ENCODE peak calls at places on chromosome 15, in five cellular contexts. L is Peyer's patch, E is stomach, V is endothelial cell of umbilical vein, R is right lobe of liver. F is an unnamed sample. For H3K36me3, the result is how much of the 10 kb centered on the place peaks cover.

GRCh38 chr15:68480296-68480695 is 48.3 kb upstream of the ITGA11 start:
- DNase-seq in V (no peak), L (no peak), R (no peak), E (no peak), F (no peak)

GRCh38 chr15:68584704-68585573 is 6.1 kb downstream of the CORO2B start:
- DNase-seq in L (no peak), E (no peak), R (no peak), V (no peak), F (no peak)

GRCh38 chr15:99979371-99979770 is 246.1 kb upstream of the LYSMD4 start:
- DNase-seq in L (no peak), V (no peak), R (no peak), E (no peak), F (no peak)

GRCh38 chr15:39230917-39231285 is 350.0 kb upstream of the THBS1 start:
- DNase-seq in E (no peak), V (no peak), L (no peak), R (no peak), F (no peak)

GRCh38 chr15:79179108-79179561 is 88.6 kb upstream of the RASGRF1 start:
- DNase-seq in L (no peak), E (no peak), V (peak), R (no peak), F (no peak)

GRCh38 chr15:69758810-69759410 is 306.3 kb downstream of the RPLP1 start:
- DNase-seq in E (peak), L (peak), R (no peak), V (peak), F (peak)

GRCh38 chr15:69896606-69897005 is 201.1 kb downstream of the TLE3 start:
- DNase-seq in V (no peak), E (no peak), L (no peak), R (no peak), F (no peak)

GRCh38 chr15:23869391-23869790 is 182.3 kb upstream of the NDN start:
- DNase-seq in E (no peak), R (peak), V (no peak), L (no peak), F (no peak)

GRCh38 chr15:25763206-25763880 is 99.8 kb downstream of the ATP10A start:
- DNase-seq in L (no peak), E (peak), V (no peak), R (no peak), F (peak)

GRCh38 chr15:79689030-79689429 is 207.8 kb downstream of the MTHFS start:
- DNase-seq in V (no peak), L (no peak), E (no peak), R (no peak), F (no peak)

GRCh38 chr15:88845616-88846015 is 42.4 kb downstream of the ACAN start:
- DNase-seq in E (no peak), V (no peak), L (no peak), R (no peak), F (no peak)

GRCh38 chr15:27486676-27487290 is 515.8 kb downstream of the GABRG3 start:
- DNase-seq in R (no peak), V (no peak), L (no peak), E (no peak), F (no peak)

GRCh38 chr15:37038716-37039106 is 61.6 kb downstream of the MEIS2 start:
- DNase-seq in E (no peak), R (no peak), L (no peak), V (no peak), F (no peak)

GRCh38 chr15:60162251-60162650 is 158.1 kb downstream of the FOXB1 start:
- DNase-seq in R (no peak), E (no peak), V (no peak), L (no peak), F (no peak)

GRCh38 chr15:49415171-49415570 is 7.9 kb upstream of the FGF7 start:
- DNase-seq in E (no peak), L (no peak), V (no peak), R (no peak), F (no peak)

GRCh38 chr15:44712108-44713005 is 1.0 kb downstream of the B2M start:
- DNase-seq in E (peak), R (peak), V (peak), L (peak), F (no peak)

GRCh38 chr15:88748651-88749050 is 54.6 kb upstream of the ACAN start:
- DNase-seq in V (no peak), E (no peak), L (no peak), R (no peak), F (no peak)

GRCh38 chr15:45407786-45408185 is 29.4 kb upstream of the GATM start:
- DNase-seq in V (no peak), E (no peak), L (no peak), R (no peak), F (no peak)

GRCh38 chr15:40146037-40146436 is 14.8 kb upstream of the BUB1B start:
- DNase-seq in E (no peak), L (no peak), V (no peak), R (no peak), F (peak)

GRCh38 chr15:43440721-43441281 is 52.2 kb downstream of the TP53BP1 start:
- DNase-seq in V (peak), L (no peak), R (peak), E (no peak), F (peak)

GRCh38 chr15:72319360-72319984 is 485 bp downstream of the CELF6 start:
- DNase-seq in L (peak), R (peak), E (peak), V (peak), F (peak)

GRCh38 chr15:101012326-101013040 is 93.3 kb downstream of the LRRK1 start:
- DNase-seq in V (no peak), E (no peak), R (no peak), L (no peak), F (peak)

GRCh38 chr15:58019503-58020376 is 45.8 kb downstream of the ALDH1A2 start:
- DNase-seq in E (no peak), V (peak), L (no peak), R (no peak), F (no peak)

GRCh38 chr15:36221992-36222391 is 357.4 kb upstream of the CDIN1 start:
- DNase-seq in V (no peak), L (no peak), R (no peak), E (no peak), F (no peak)

GRCh38 chr15:63420333-63420741 is 38.7 kb upstream of the CA12 start:
- DNase-seq in R (peak), V (peak), E (no peak), L (peak), F (no peak)

GRCh38 chr15:58352026-58352929 is 79.5 kb upstream of the LIPC start:
- DNase-seq in R (no peak), V (no peak), L (no peak), E (no peak), F (no peak)

GRCh38 chr15:31235298-31236183 is 91.1 kb upstream of the KLF13 start:
- DNase-seq in E (peak), L (peak), R (no peak), V (no peak), F (no peak)

GRCh38 chr15:91982401-91982800 is 128.9 kb downstream of the SLCO3A1 start:
- DNase-seq in V (no peak), R (no peak), L (no peak), E (no peak), F (no peak)

GRCh38 chr15:82551646-82552247 is 11.5 kb upstream of the RPS17 start:
- DNase-seq in V (no peak), R (no peak), L (no peak), E (no peak), F (peak)

GRCh38 chr15:70766597-70766996 is 3.2 kb upstream of the UACA start:
- DNase-seq in R (no peak), L (no peak), V (no peak), E (no peak), F (no peak)

GRCh38 chr15:60941448-60941847 is 287.7 kb downstream of the RORA start:
- DNase-seq in V (no peak), L (no peak), E (no peak), R (no peak), F (no peak)

GRCh38 chr15:90756916-90757315 is 39.8 kb downstream of the BLM start:
- DNase-seq in L (no peak), E (no peak), V (peak), R (no peak), F (no peak)
- H3K36me3 ChIP-seq in L (under half), E (under half), V (under half), R (under half), F (under half)

GRCh38 chr15:47338771-47339170 is 378.5 kb upstream of the SEMA6D start:
- DNase-seq in R (no peak), L (no peak), V (no peak), E (no peak), F (no peak)
- TF ChIP-seq POLR2A in R (no peak), L (no peak), V (no peak), E (no peak), F (no peak)

DNA sequence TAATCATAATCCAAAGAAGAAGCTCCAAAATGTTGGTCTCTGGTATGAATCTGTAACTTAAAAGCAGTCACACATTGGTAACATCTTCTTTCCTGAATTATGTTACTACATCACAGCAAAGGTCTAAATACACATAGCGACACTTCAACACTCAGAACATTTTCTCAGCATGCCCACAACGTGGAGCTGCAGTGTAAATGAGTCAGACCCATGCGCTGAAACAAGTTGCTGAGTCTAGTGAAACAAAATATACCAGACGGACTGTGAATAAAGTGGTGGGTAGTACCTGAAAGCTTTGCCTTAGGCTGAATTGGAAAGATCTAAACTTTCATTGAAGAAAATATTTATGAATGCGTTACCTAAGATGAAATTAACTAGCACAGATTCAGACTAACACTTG is 33.2 kb upstream of the GOLGA8B start:
- DNase-seq in E (no peak), R (no peak), V (peak), L (no peak), F (no peak)
- TF ChIP-seq CTCF in E (no peak), R (no peak), V (no peak), L (no peak), F (no peak)

GRCh38 chr15:41814534-41814933 is 13.4 kb upstream of the JMJD7 start:
- DNase-seq in R (no peak), L (no peak), E (no peak), V (no peak), F (no peak)
- H3K36me3 ChIP-seq in R (under half), L (under half), E (half or more), V (under half), F (under half)

GRCh38 chr15:74179101-74179841 is 5.8 kb downstream of the ISLR start:
- DNase-seq in L (peak), R (no peak), E (no peak), V (peak), F (peak)
- TF ChIP-seq POLR2A in L (no peak), R (no peak), E (no peak), V (no peak), F (no peak)

DNA sequence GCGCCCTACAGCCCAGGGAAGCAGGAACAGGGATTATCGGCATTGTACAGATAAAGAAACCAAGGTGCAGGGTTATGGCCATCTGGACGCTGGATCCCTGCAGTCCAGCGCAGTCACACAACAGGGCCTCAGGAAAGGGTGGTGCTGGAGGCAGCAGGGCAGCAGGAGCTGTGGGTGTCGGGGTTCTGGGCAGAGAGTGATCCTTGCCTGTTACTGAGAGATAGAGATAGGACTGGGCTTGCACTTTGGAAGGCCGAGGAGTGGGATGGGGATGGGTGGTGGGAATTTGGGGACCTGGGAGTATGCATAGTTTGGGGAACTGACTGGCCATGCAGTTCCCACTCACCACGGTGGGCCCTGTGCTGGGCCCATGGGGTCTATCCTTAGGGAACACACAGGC is 192.4 kb upstream of the LINGO1 start:
- DNase-seq in L (no peak), E (no peak), V (no peak), R (no peak), F (no peak)
- TF ChIP-seq CTCF in L (no peak), E (no peak), V (no peak), R (no peak), F (no peak)

GRCh38 chr15:90496791-90497190 is 32.9 kb upstream of the CRTC3 start:
- DNase-seq in E (no peak), R (no peak), V (no peak), L (no peak), F (no peak)

GRCh38 chr15:90497374-90497773 is 32.3 kb upstream of the CRTC3 start:
- DNase-seq in V (no peak), R (no peak), L (no peak), E (no peak), F (no peak)

GRCh38 chr15:90495067-90495466 is 34.7 kb upstream of the CRTC3 start:
- DNase-seq in R (no peak), E (no peak), V (no peak), L (no peak), F (no peak)

GRCh38 chr15:90501898-90502297 is 27.8 kb upstream of the CRTC3 start:
- DNase-seq in L (no peak), V (no peak), E (no peak), R (no peak), F (no peak)

DNA sequence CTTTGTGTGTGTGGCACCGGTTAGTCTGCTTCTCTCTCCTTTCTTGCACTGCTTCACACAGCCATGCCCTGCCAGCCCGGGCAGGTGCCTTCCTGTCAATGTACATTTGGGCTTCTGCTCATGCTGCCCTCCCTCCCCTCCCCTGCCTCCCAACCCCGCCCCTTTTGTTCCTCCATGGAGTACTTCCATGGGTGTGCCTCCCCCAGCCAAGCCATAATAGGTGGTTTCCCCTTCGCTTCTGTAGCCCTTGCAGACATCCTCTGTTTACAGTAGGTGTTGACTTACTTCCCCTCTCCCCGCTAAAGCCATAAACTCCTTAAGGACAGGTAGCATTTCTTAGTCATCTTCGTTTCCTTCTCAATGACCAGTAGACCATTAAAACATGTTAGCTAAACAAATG is 31.8 kb upstream of the CRTC3 start:
- DNase-seq in L (no peak), E (no peak), R (no peak), V (no peak), F (no peak)
- H3K36me3 ChIP-seq in L (under half), E (half or more), R (half or more), V (under half), F (under half)

DNA sequence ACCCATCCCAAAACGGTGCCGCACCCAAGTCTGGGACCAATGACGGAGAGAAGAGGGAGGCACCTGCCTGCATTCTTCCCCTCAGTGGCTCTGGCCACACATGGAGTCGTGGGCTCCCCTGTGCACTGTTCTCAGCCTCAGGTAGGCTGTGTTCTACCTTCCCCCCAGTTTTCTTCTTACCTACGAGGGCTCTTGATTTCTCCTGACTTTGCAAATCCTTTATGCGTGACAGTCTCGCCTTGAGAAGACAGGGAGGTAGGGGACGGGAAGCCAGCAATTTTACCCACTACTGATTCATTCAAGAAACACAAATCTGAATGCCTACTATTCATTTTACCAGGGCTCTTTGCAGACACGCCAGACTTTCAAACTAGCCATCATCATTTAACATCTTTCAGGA is 261.3 kb upstream of the NSMCE3 start:
- DNase-seq in E (no peak), R (no peak), L (no peak), V (no peak), F (no peak)
- TF ChIP-seq POLR2A in E (no peak), R (no peak), L (no peak), V (no peak), F (no peak)

DNA sequence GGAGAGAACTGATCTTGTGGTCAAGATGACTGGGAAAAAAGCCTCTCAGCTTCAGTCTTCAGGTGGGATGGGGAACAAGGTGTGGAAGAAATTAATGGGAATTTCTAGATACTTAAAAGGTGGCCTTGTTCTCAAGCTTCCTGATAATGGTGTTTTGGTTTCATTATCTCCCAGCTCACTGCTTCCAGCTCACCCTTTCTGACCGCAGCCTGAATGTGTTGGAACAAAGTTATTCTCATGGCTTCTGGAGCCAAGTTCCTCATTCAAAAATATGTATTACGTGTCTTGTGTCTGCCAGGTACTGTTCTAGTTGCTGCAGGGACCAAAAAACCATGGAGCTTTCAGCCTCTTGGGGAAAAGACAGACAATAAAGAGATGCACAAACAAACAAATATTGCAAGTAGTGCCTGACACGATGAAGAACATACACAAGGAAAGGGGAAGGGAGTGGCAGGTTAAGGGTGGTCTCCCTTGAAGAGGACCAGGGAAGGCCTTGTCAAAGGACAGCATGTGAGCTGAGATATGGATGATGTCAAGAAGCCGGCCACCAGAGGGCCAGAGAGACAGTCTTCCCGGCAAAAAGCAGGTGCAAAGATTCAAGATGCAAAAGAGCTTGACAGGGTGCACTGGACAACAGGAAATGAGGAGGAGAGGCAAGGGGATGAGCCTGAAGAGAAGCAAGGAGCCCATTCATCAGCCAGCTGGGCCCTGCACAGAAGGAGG is 35.5 kb downstream of the ARRDC4 start:
- DNase-seq in L (peak), R (no peak), V (peak), E (peak), F (no peak)
- TF ChIP-seq CTCF in L (peak), R (peak), V (peak), E (no peak), F (no peak)

DNA sequence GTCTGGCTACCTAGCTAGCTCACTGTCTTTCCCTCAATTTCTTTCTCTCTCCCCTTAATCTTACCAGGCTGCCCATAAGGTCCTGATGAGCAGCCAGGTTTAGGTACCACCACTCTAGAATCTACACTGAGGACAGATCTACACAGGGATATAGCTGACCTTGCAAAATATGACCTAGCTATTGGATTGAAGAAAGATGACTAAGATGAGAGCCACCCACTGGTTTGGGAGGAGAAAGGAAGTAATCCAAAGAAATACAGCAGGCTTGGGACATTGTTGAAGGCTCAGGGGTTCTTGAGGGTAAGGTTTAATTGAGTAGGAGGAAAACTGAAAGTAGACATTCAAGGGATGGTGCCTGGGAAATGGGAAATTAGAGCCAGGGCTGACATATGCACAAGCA is 142.0 kb upstream of the TMC3 start:
- DNase-seq in R (no peak), L (no peak), E (no peak), V (no peak), F (no peak)
- H3K36me3 ChIP-seq in R (under half), L (under half), E (under half), V (under half), F (under half)

F was measured in vagina.